ENCODE peak calls at places on chromosomes 11 and 22, in four cellular contexts. H is IMR-90, S is HepG2, L is A549. M is an unnamed sample.

GRCh38 chr11:45671246-45672171 is 6.1 kb upstream of the CHST1 start:
- DNase-seq in H (no peak), S (no peak), L (no peak), M (no peak)

GRCh38 chr11:2387266-2387982 is 10.3 kb downstream of the CD81 start:
- DNase-seq in H (peak; percentile 52), S (no peak), L (no peak), M (no peak)

GRCh38 chr22:35359380-35360065 is 21.4 kb upstream of the HMOX1 start:
- DNase-seq in H (no peak), S (no peak), L (no peak), M (no peak)

GRCh38 chr11:92415246-92415645 is 190.6 kb downstream of the FAT3 start:
- DNase-seq in H (no peak), S (no peak), L (no peak), M (no peak)

GRCh38 chr22:38751422-38752346 is 4.1 kb downstream of the SUN2 start:
- DNase-seq in H (no peak), S (no peak), L (no peak), M (no peak)

GRCh38 chr22:37808294-37808657 is 542 bp downstream of the GCAT start:
- DNase-seq in H (peak; percentile 62), S (no peak), L (no peak), M (no peak)

GRCh38 chr11:115920841-115921480 is 416.7 kb upstream of the CADM1 start:
- DNase-seq in H (no peak), S (no peak), L (no peak), M (no peak)

GRCh38 chr11:118696673-118697226 is 17.3 kb upstream of the TREH start:
- DNase-seq in H (no peak), S (no peak), L (no peak), M (no peak)

GRCh38 chr11:80855975-80856524 is 1415.2 kb upstream of the TENM4 start:
- DNase-seq in H (no peak), S (no peak), L (no peak), M (no peak)

GRCh38 chr11:109132539-109132938 is 289.5 kb upstream of the C11orf87 start:
- DNase-seq in H (no peak), S (no peak), L (no peak), M (no peak)

GRCh38 chr22:41828516-41828915 is 4.4 kb upstream of the SREBF2 start:
- DNase-seq in H (no peak), S (no peak), L (no peak), M (no peak)

GRCh38 chr22:41827671-41828070 is 5.2 kb upstream of the SREBF2 start:
- DNase-seq in H (no peak), S (no peak), L (no peak), M (no peak)

GRCh38 chr22:41825376-41825775 is 7.5 kb upstream of the SREBF2 start:
- DNase-seq in H (peak; percentile 42), S (no peak), L (no peak), M (no peak)

GRCh38 chr22:41826001-41826400 is 6.9 kb upstream of the SREBF2 start:
- DNase-seq in H (no peak), S (no peak), L (no peak), M (no peak)

GRCh38 chr22:41826430-41827383 is 6.2 kb upstream of the SREBF2 start:
- DNase-seq in H (no peak), S (no peak), L (no peak), M (no peak)
- H3K4me1 ChIP-seq in H (peaks cover 20% of the 10 kb centered on the region), S (peaks cover 17% of the 10 kb centered on the region), L (peaks cover 11% of the 10 kb centered on the region), M (peaks cover 17% of the 10 kb centered on the region)

GRCh38 chr11:60288531-60288930 is 8.1 kb downstream of the MS4A4A start:
- DNase-seq in H (no peak), S (no peak), L (no peak), M (no peak)
- TF ChIP-seq MAZ in H (no peak), S (no peak), L (no peak), M (no peak)

DNA sequence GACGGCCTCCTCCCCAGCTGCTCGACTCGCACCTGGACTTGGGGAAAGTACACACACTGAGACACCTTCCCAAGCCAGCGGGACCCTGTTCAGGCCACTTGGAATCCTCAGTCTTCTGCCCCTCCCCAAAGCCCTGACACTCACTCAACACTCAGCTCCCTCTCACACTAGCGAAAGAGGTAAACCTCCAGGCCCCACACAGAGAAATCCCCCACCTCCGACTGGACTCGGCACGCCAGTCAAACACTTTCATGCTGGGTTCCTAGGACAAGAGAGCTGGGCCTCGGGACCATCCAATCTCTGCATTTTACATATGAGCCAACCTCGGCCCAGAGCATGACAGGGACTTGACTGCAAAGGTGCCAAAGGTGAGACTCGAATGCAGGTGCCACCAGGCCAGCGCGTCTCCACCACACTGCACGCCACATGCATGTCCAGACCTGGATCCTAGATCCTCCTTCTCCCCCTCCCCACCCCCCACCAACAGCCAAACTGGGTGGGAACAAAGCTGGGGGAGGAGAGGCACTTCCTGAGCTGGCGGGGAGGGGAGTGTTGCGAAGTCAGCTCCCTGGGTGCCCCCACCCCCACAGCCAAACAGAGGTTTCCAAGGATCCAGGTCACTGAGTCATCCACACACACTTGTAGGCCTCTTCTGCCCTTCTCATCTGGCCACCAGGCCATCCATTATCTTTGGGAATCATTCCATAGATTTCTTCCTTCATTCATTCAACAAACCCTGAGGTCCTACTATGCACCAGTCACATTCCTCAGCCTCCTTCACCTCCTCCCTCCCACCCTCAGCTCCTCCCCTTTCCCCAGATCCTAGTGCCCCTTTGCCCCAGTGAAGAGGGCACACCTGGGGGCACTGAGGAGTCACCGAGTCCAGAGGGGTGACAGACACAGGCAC is 10.7 kb upstream of the CD5 start:
- DNase-seq in H (peak; percentile 12), S (no peak), L (no peak), M (peak; percentile 43)
- H3K4me1 ChIP-seq in H (no peaks in the 10 kb centered on the region), S (no peaks in the 10 kb centered on the region), L (peaks cover 3% of the 10 kb centered on the region), M (peaks cover 13% of the 10 kb centered on the region)

GRCh38 chr11:73997120-73997772 is 11.6 kb downstream of the UCP3 start:
- DNase-seq in H (no peak), S (no peak), L (no peak), M (no peak)
- TF ChIP-seq MAZ in H (no peak), S (no peak), L (no peak), M (no peak)

DNA sequence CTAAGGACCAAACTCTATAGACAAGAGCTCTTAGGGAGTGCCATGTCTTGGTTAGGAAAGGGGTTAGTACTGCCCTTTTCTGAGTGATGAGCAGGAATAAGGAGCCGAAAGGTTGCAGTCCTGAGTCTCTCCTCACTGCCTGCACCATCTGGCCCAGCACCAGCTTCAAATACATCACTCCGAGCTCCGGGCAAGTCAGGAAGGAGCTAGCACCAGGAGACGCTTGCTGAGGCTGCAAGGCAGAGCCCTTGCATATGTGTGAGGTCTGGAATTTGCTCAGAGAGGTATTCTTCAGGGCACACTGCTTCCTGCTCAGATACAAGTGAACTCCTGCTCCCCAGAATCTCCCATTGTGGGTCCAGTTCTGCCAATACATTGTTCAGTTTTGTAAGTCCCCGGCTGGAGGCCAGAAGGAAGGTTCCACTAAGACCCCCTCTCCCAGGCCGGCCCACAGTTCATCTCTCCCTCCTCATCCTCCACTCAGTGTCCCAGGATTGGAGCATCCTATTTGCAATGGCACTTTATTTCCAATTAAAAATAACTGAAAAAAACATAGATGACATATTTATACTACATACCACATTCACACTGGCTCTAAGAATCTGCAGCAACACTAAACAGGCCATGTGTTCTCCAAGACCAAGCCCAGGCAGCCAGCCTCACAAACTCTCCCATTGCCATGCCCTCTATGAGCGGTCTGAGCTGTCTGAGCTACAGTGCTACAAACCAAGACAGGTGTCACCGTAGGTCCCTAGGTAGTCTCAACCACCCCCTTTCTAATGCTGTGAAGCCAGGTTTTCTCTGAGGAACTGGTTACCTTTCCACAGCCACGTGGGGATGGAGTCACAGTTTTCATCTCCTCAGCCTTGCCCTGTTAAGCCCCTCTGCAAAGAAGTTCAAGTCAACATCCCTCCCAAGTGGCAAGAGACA is 55.1 kb upstream of the SPATA19 start:
- DNase-seq in H (no peak), S (no peak), L (no peak), M (no peak)
- H3K4me1 ChIP-seq in H (no peaks in the 10 kb centered on the region), S (no peaks in the 10 kb centered on the region), L (no peaks in the 10 kb centered on the region), M (no peaks in the 10 kb centered on the region)

M was measured in K562.